ENCODE peak calls at places on chromosomes 4 and X, in six cellular contexts. D is aorta; V is mesendoderm; A is H9; Z is CD4-positive, alpha-beta T cell; E is upper lobe of left lung. K is an unnamed sample.

GRCh38 chrX:55490121-55490520 is 473 bp upstream of the USP51 start:
- DNase-seq in D (no peak), V (no peak), A (no peak), Z (no peak), E (no peak), K (no peak)

GRCh38 chr4:159103406-159104131 is 690 bp downstream of the RAPGEF2 start:
- DNase-seq in D (peak; percentile 71), V (peak; percentile 63), A (peak; percentile 46), Z (peak; percentile 47), E (peak; percentile 56), K (peak; percentile 45)

GRCh38 chr4:38094419-38094818 is 134.2 kb downstream of the PTTG2 start:
- DNase-seq in D (no peak), V (peak; percentile 92), A (peak; percentile 40), Z (no peak), E (no peak), K (no peak)

GRCh38 chr4:82217986-82218715 is 155.6 kb downstream of the HNRNPD start:
- DNase-seq in D (no peak), V (peak; percentile 34), A (no peak), Z (no peak), E (no peak), K (no peak)

GRCh38 chr4:31106419-31106818 is 386.2 kb downstream of the PCDH7 start:
- DNase-seq in D (no peak), V (no peak), A (no peak), Z (no peak), E (no peak), K (no peak)

GRCh38 chr4:145553375-145553774 is 65.8 kb upstream of the MMAA start:
- DNase-seq in D (no peak), V (no peak), A (no peak), Z (no peak), E (no peak), K (no peak)

GRCh38 chr4:106035204-106035603 is 139.9 kb downstream of the NPNT start:
- DNase-seq in D (no peak), V (no peak), A (no peak), Z (no peak), E (no peak), K (no peak)

GRCh38 chr4:97942137-97942536 is 201.1 kb downstream of the STPG2 start:
- DNase-seq in D (no peak), V (no peak), A (no peak), Z (no peak), E (no peak), K (peak; percentile 4)

GRCh38 chrX:74925210-74926088 is at the start of gene NEXMIF:
- DNase-seq in D (peak; percentile 47), V (no peak), A (peak; percentile 49), Z (no peak), E (peak; percentile 26), K (peak; percentile 11)

GRCh38 chrX:38861489-38861888 is 60.2 kb downstream of the MID1IP1 start:
- DNase-seq in D (no peak), V (no peak), A (no peak), Z (no peak), E (no peak), K (peak; percentile 61)

GRCh38 chr4:165994706-165995105 is 121.7 kb downstream of the TLL1 start:
- DNase-seq in D (no peak), V (no peak), A (no peak), Z (no peak), E (no peak), K (no peak)

GRCh38 chr4:10552591-10553280 is 95.5 kb upstream of the ZNF518B start:
- DNase-seq in D (no peak), V (no peak), A (no peak), Z (no peak), E (no peak), K (no peak)

GRCh38 chr4:84545093-84545492 is 37.8 kb upstream of the CDS1 start:
- DNase-seq in D (no peak), V (no peak), A (no peak), Z (no peak), E (no peak), K (no peak)

GRCh38 chr4:121827851-121828250 is 4.2 kb upstream of the CCNA2 start:
- DNase-seq in D (no peak), V (no peak), A (no peak), Z (no peak), E (no peak), K (peak; percentile 39)

GRCh38 chr4:112531146-112531545 is 15.2 kb upstream of the NEUROG2 start:
- DNase-seq in D (no peak), V (no peak), A (no peak), Z (no peak), E (no peak), K (peak; percentile 53)

GRCh38 chr4:183240581-183241321 is 79.3 kb downstream of the CLDN22 start:
- DNase-seq in D (no peak), V (peak; percentile 65), A (peak; percentile 41), Z (no peak), E (no peak), K (no peak)

GRCh38 chr4:34046580-34046979 is 2197.7 kb downstream of the ARAP2 start:
- DNase-seq in D (no peak), V (peak; percentile 2), A (no peak), Z (no peak), E (no peak), K (peak; percentile 66)

GRCh38 chr4:40579983-40580382 is 49.7 kb downstream of the RBM47 start:
- DNase-seq in D (no peak), V (no peak), A (no peak), Z (no peak), E (no peak), K (peak; percentile 95)

GRCh38 chrX:10198254-10198653 is 41.5 kb downstream of the CLCN4 start:
- DNase-seq in D (no peak), V (no peak), A (no peak), Z (no peak), E (no peak), K (peak; percentile 30)

GRCh38 chr4:76449362-76449767 is 14.3 kb downstream of the SHROOM3 start:
- DNase-seq in D (no peak), V (no peak), A (no peak), Z (no peak), E (no peak), K (peak; percentile 87)

GRCh38 chr4:26568446-26568994 is 15.4 kb upstream of the TBC1D19 start:
- DNase-seq in D (no peak), V (peak; percentile 38), A (no peak), Z (no peak), E (no peak), K (peak; percentile 93)

GRCh38 chrX:68424719-68425118 is 8.6 kb downstream of the OPHN1 start:
- DNase-seq in D (no peak), V (no peak), A (no peak), Z (no peak), E (no peak), K (no peak)

GRCh38 chr4:16194199-16194598 is 32.1 kb downstream of the TAPT1 start:
- DNase-seq in D (no peak), V (no peak), A (no peak), Z (no peak), E (no peak), K (no peak)

DNA sequence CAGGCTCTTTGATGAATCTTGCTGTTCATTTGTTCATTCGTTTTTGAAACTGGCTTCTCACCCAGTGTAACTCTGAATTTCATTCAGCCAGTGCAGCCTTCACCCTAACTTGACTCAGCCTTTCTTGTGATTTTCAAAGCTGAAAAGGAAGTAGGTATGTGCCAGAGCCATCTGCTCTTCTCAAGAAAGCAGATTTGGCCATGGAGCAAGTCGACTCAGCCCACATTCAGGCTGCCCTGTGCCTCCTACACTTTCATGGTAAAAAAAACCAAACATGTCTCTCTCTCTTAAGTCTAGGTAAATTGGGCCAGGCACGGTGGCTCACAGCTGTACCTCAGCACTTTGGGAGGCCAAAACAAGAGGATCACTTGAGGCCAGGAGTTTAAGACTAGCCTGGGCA is 56.2 kb upstream of the NOCT start:
- DNase-seq in D (no peak), V (no peak), A (no peak), Z (no peak), E (no peak), K (peak; percentile 31)
- H3K27ac ChIP-seq in D (no peak overlapping the region), V (no peak overlapping the region), A (no peak overlapping the region), Z (no peak overlapping the region), E (no peak overlapping the region), K (no peak overlapping the region)

DNA sequence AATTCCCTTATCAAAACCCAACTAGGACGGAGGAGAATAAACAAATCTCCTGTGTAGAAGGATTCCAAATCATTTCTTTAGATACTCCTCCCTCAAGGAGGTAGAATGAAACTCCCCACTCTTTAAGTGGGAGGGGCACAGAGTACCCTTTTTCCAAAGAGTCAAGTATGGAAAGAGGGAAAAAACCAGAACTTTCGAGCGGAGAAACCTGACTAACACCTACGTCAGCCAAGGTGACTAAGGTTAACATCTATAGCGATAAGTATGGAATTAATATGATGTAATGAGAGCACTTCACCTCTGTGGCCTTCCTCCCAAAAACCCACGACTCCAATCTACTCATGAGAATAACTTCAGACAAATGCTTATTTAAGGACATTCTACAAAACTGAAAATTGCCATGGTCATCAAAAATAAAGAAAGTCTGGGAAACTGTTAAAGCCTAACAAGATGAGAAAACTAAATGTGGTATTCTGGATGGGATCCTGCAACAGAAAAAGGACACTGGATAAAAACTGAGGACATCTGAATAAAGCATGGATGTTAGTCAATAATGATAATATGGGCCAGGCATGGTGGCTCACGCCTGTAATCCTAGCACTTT is 157.0 kb upstream of the MAP3K15 start:
- DNase-seq in D (no peak), V (no peak), A (no peak), Z (no peak), E (no peak), K (peak; percentile 20)
- H3K27ac ChIP-seq in D (no peak overlapping the region), V (no peak overlapping the region), A (no peak overlapping the region), Z (no peak overlapping the region), E (no peak overlapping the region), K (no peak overlapping the region)

GRCh38 chr4:110132822-110133719 is 65.3 kb downstream of the ELOVL6 start:
- DNase-seq in D (no peak), V (peak; percentile 82), A (no peak), Z (no peak), E (no peak), K (peak; percentile 7)
- H3K27ac ChIP-seq in D (no peak overlapping the region), V (no peak overlapping the region), A (no peak overlapping the region), Z (no peak overlapping the region), E (no peak overlapping the region), K (no peak overlapping the region)

DNA sequence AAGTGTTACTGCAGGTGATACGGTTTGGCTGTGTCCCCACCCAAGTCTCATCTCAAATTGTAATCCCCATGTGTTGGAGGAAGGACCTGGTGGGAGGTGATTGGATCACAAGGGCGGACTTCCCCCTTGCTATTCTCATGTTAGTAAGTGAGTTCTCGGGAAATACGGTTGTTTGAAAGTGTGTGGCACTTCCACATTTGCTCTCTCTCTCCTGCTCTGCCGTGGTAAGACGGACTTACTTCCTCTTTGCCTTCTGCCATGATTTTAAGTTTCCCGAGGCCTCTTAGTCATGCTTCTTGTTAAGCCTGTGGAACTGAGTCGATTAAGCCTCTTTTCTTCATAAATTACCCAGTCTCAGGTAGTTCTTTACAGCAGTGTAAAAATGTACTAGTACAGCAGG is 65.2 kb upstream of the SLC7A11 start:
- DNase-seq in D (no peak), V (no peak), A (no peak), Z (no peak), E (peak; percentile 51), K (no peak)
- H3K27ac ChIP-seq in D (no peak overlapping the region), V (no peak overlapping the region), A (no peak overlapping the region), Z (no peak overlapping the region), E (no peak overlapping the region), K (no peak overlapping the region)